ENCODE peak calls at places on chromosomes 2 and 18, in four cellular contexts. S is left ventricle myocardium inferior, P is body of pancreas, I is Panc1. J is an unnamed sample.

GRCh38 chr18:43420091-43420490 is 142.8 kb upstream of the SYT4 start:
- DNase-seq in P (no peak), S (no peak), I (no peak), J (no peak)

GRCh38 chr2:112791019-112791418 is 6.7 kb upstream of the IL1A start:
- DNase-seq in P (no peak), S (no peak), I (no peak), J (no peak)

GRCh38 chr2:120210234-120210781 is 12.9 kb downstream of the TMEM185B start:
- DNase-seq in P (no peak), S (no peak), I (no peak), J (no peak)

GRCh38 chr2:65658253-65658652 is 225.9 kb upstream of the SPRED2 start:
- DNase-seq in P (no peak), I (no peak), S (no peak), J (no peak)

GRCh38 chr2:50514881-50515280 is 517.1 kb downstream of the NRXN1 start:
- DNase-seq in P (no peak), I (no peak), S (no peak), J (peak; percentile 87)

GRCh38 chr2:52897511-52898085 is 870.0 kb upstream of the CHAC2 start:
- DNase-seq in P (no peak), I (no peak), S (no peak), J (no peak)

GRCh38 chr2:182818541-182819308 is 47.7 kb downstream of the FRZB start:
- DNase-seq in I (no peak), S (no peak), P (no peak), J (no peak)

GRCh38 chr2:138275881-138276280 is 225.7 kb upstream of the SPOPL start:
- DNase-seq in P (no peak), S (no peak), I (no peak), J (no peak)

GRCh38 chr2:27162151-27163121 is 13.6 kb downstream of the TCF23 start:
- DNase-seq in P (no peak), S (no peak), I (no peak), J (no peak)

GRCh38 chr2:74524955-74525716 is 895 bp downstream of the DQX1 start:
- DNase-seq in I (no peak), S (no peak), P (no peak), J (no peak)

GRCh38 chr18:8762968-8763367 is 57.6 kb downstream of the MTCL1 start:
- DNase-seq in I (no peak), S (no peak), P (no peak), J (no peak)

GRCh38 chr18:24270937-24271380 is 126.7 kb downstream of the OSBPL1A start:
- DNase-seq in P (no peak), S (no peak), I (no peak), J (no peak)

GRCh38 chr18:59634096-59634495 is 63.1 kb downstream of the CCBE1 start:
- DNase-seq in I (no peak), S (no peak), P (no peak), J (no peak)

GRCh38 chr18:42801706-42802105 is 313.8 kb downstream of the RIT2 start:
- DNase-seq in S (no peak), I (no peak), P (no peak), J (no peak)

GRCh38 chr2:47950340-47951280 is 44.3 kb upstream of the FBXO11 start:
- DNase-seq in P (no peak), I (no peak), S (no peak), J (no peak)

GRCh38 chr2:27489118-27489497 is 435 bp downstream of the IFT172 start:
- DNase-seq in S (no peak), I (no peak), P (peak; percentile 14), J (peak; percentile 56)

GRCh38 chr18:75162467-75162866 is 46.5 kb downstream of the PTGR3 start:
- DNase-seq in P (no peak), S (no peak), I (no peak), J (no peak)

GRCh38 chr2:230849633-230850357 is 14.9 kb upstream of the ITM2C start:
- DNase-seq in P (peak; percentile 67), S (peak; percentile 52), I (no peak), J (no peak)

GRCh38 chr2:121092095-121092494 is 192.9 kb downstream of the TFCP2L1 start:
- DNase-seq in I (no peak), S (no peak), P (no peak), J (peak; percentile 4)

GRCh38 chr2:74695663-74696062 is 41.6 kb downstream of the SEMA4F start:
- DNase-seq in S (no peak), P (no peak), I (no peak), J (no peak)

GRCh38 chr2:54673501-54673998 is 49.9 kb upstream of the EML6 start:
- DNase-seq in S (peak; percentile 87), I (no peak), P (peak; percentile 75), J (no peak)

GRCh38 chr2:238850096-238850495 is 2.2 kb downstream of the TWIST2 start:
- DNase-seq in S (no peak), I (no peak), P (no peak), J (no peak)
- H3K4me3 ChIP-seq in S (peak overlapping the region; percentile 67), I (peak overlapping the region; percentile 52), P (no peak overlapping the region), J (no peak overlapping the region)

DNA sequence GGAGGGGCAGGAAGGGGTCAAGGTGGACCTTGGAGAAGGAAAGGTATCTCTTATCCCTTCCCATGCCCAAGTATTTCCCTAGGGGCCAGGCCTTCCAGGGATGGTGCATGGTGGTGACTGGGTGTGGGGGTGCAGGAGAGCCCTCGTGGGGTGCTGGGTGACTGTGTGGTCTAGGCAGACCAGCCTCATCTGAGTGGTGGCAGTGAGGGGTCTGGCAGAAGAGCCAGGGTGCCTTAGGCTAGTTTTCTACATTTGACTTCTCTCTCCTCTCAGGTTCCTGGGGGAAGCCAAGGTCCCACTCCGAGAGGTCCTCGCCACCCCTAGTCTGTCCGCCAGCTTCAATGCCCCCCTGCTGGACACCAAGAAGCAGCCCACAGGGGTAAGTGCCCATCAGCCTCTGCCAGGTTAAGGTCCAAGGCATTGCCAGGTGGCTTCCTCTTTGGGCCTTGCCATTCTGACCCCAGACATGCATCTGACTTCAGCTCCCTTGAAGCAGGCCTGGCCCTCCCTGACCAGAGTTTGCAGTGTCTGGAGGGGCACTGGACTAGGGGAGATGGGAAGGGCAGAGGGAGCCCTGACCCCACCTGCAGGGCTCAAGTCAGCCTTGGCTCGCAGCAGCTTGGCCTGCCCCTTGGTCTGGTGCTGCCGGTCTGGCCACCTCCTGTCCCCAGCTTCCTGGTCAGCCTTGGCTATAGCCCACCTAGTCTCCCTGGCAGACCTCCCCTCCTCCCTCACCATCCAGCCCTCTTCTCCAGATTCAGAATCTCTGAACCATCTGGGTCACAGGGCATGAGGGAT is 49.8 kb downstream of the DYSF start:
- DNase-seq in I (no peak), P (no peak), S (no peak), J (no peak)
- H3K27ac ChIP-seq in I (no peak overlapping the region), P (no peak overlapping the region), S (peak overlapping the region; percentile 91), J (no peak overlapping the region)

GRCh38 chr2:96533292-96534073 is 3.1 kb upstream of the ARID5A start:
- DNase-seq in I (no peak), P (peak; percentile 44), S (peak; percentile 84), J (no peak)
- H3K4me3 ChIP-seq in I (no peak overlapping the region), P (no peak overlapping the region), S (peak overlapping the region; percentile 4), J (no peak overlapping the region)

DNA sequence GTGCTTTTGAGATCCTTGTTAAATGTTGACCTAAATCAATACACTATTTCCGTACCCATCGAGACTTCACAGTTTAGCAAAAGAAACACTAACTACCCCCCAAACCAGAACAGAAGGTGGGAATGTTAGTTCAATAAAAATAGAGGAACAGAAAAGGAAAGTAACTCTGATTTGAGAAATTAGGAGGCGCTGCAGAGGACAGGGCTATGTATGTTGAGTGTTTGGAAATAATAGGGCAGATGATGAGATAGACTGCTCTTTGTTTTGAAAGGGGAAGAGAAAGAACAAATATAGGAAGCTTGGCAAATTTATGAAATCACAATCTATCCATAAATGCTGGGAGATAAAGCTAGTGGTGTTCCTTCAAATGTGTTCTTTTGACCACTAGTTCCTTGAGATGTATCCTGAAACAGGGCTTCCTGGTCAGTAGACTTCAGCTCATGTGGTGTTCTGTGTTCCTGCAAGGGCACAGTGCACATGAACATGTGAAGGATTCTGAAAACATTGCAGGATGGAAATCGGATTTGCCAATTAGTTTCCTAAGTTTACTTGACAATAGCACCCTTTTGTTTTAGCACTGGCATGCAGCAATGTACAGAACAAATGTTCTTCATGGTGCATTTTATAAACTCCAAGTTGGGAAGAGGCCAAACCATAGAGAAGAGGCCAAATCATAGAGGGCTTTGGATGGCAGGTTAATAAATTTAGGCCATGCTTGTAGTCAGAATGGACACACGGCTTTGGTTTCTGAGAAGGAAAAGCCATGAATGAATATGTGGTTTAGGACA is 39.8 kb downstream of the RHBDD1 start:
- DNase-seq in I (no peak), S (no peak), P (no peak), J (no peak)
- H3K27ac ChIP-seq in I (no peak overlapping the region), S (no peak overlapping the region), P (no peak overlapping the region), J (no peak overlapping the region)

GRCh38 chr18:22167471-22168151 is 1.8 kb upstream of the GATA6 start:
- DNase-seq in S (peak; percentile 32), I (no peak), P (peak; percentile 71), J (no peak)
- H3K4me3 ChIP-seq in S (peak overlapping the region; percentile 99), I (peak overlapping the region; percentile 14), P (peak overlapping the region; percentile 54), J (no peak overlapping the region)

GRCh38 chr2:219428469-219428868 is 6.2 kb upstream of the SPEG start:
- DNase-seq in S (no peak), I (no peak), P (no peak), J (no peak)

GRCh38 chr2:219423656-219424378 is 5.6 kb downstream of the DES start:
- DNase-seq in I (no peak), S (no peak), P (no peak), J (no peak)

GRCh38 chr2:219425238-219426067 is 7.3 kb downstream of the DES start:
- DNase-seq in I (no peak), S (no peak), P (no peak), J (no peak)

GRCh38 chr2:219426534-219427136 is 8.0 kb upstream of the SPEG start:
- DNase-seq in P (no peak), I (no peak), S (no peak), J (no peak)

GRCh38 chr2:219426068-219426443 is 7.9 kb downstream of the DES start:
- DNase-seq in P (no peak), S (no peak), I (no peak), J (no peak)
- H3K27ac ChIP-seq in P (no peak overlapping the region), S (peak overlapping the region; percentile 96), I (no peak overlapping the region), J (no peak overlapping the region)

GRCh38 chr2:68767996-68768395 is 33.4 kb downstream of the ARHGAP25 start:
- DNase-seq in I (no peak), P (no peak), S (no peak), J (no peak)
- H3K4me3 ChIP-seq in I (no peak overlapping the region), P (no peak overlapping the region), S (no peak overlapping the region), J (no peak overlapping the region)

GRCh38 chr2:64404002-64404731 is 49.8 kb upstream of the LGALSL start:
- DNase-seq in P (peak; percentile 86), S (peak; percentile 88), I (no peak), J (no peak)

GRCh38 chr2:64406407-64406774 is 47.6 kb upstream of the LGALSL start:
- DNase-seq in S (peak; percentile 19), I (no peak), P (no peak), J (no peak)

GRCh38 chr2:64405476-64406406 is 48.2 kb upstream of the LGALSL start:
- DNase-seq in S (no peak), P (no peak), I (no peak), J (no peak)

GRCh38 chr2:64403426-64403825 is 50.5 kb upstream of the LGALSL start:
- DNase-seq in I (no peak), P (no peak), S (no peak), J (no peak)

GRCh38 chr2:64404743-64405142 is 49.2 kb upstream of the LGALSL start:
- DNase-seq in S (peak; percentile 34), I (no peak), P (peak; percentile 37), J (no peak)
- H3K27ac ChIP-seq in S (peak overlapping the region; percentile 89), I (no peak overlapping the region), P (peak overlapping the region; percentile 66), J (no peak overlapping the region)

GRCh38 chr2:166230724-166231070 is 102.9 kb upstream of the SCN1A start:
- DNase-seq in P (no peak), S (no peak), I (no peak), J (no peak)
- H3K4me3 ChIP-seq in P (no peak overlapping the region), S (no peak overlapping the region), I (no peak overlapping the region), J (no peak overlapping the region)